ENCODE peak calls at places on chromosome 11, in eight cellular contexts. Y, V, K, R, M, Z, G and E are unnamed samples.

GRCh38 chr11:113189909-113190667 is 124.3 kb upstream of the TTC12 start:
- DNase-seq in Z (peak), Y (peak), M (peak), G (no peak), V (peak), R (peak), K (no peak), E (peak)

GRCh38 chr11:111573821-111574249 is 28.4 kb upstream of the SIK2 start:
- DNase-seq in M (no peak), V (no peak), R (no peak), K (no peak), Z (no peak), G (no peak), Y (peak), E (no peak)

GRCh38 chr11:40187092-40187403 is 1272.4 kb downstream of the LRRC4C start:
- DNase-seq in R (no peak), Z (no peak), V (no peak), Y (no peak), K (no peak), M (no peak), G (peak), E (no peak)

GRCh38 chr11:93059074-93059957 is 89.9 kb downstream of the MTNR1B start:
- DNase-seq in R (no peak), Y (peak), K (no peak), G (peak), M (peak), V (no peak), Z (no peak), E (no peak)

GRCh38 chr11:47399860-47400812 is 8.3 kb upstream of the SLC39A13 start:
- DNase-seq in K (no peak), R (no peak), Y (no peak), Z (no peak), M (no peak), G (no peak), V (peak), E (no peak)

GRCh38 chr11:106091480-106092123 is 14.1 kb downstream of the AASDHPPT start:
- DNase-seq in M (peak), Y (peak), R (peak), Z (no peak), G (no peak), K (no peak), V (no peak), E (peak)

GRCh38 chr11:8019671-8020597 is 32.8 kb downstream of the EIF3F start:
- DNase-seq in Z (peak), K (no peak), M (peak), G (peak), R (peak), V (no peak), Y (peak), E (no peak)

GRCh38 chr11:40129276-40129675 is 1330.2 kb downstream of the LRRC4C start:
- DNase-seq in Y (no peak), R (no peak), M (peak), Z (no peak), V (no peak), K (no peak), G (peak), E (no peak)

GRCh38 chr11:118996926-118997626 is 862 bp upstream of the CENATAC start:
- DNase-seq in V (no peak), R (peak), K (no peak), Y (no peak), M (peak), Z (no peak), G (no peak), E (no peak)

GRCh38 chr11:6545917-6546605 is 49.0 kb downstream of the DNHD1 start:
- DNase-seq in R (no peak), Y (no peak), V (peak), M (no peak), Z (peak), G (no peak), K (no peak), E (no peak)

GRCh38 chr11:129225190-129225589 is 33.1 kb upstream of the ARHGAP32 start:
- DNase-seq in Y (peak), V (no peak), Z (no peak), R (peak), M (peak), K (no peak), G (no peak), E (peak)

GRCh38 chr11:96014234-96014633 is 90.3 kb upstream of the MTMR2 start:
- DNase-seq in Y (peak), R (peak), M (peak), G (no peak), V (no peak), Z (no peak), K (no peak), E (peak)

GRCh38 chr11:114166897-114167323 is 107.4 kb downstream of the ZBTB16 start:
- DNase-seq in Z (no peak), M (peak), Y (peak), G (peak), V (no peak), R (peak), K (no peak), E (peak)

GRCh38 chr11:8983552-8983951 is 19.3 kb upstream of the TMEM9B start:
- DNase-seq in G (no peak), M (no peak), R (no peak), V (no peak), Z (no peak), Y (no peak), K (no peak), E (no peak)

GRCh38 chr11:86623736-86624135 is 48.7 kb downstream of the ME3 start:
- DNase-seq in M (peak), Y (no peak), K (no peak), V (no peak), Z (no peak), R (no peak), G (no peak), E (peak)

GRCh38 chr11:21814169-21814568 is 378.7 kb upstream of the ANO5 start:
- DNase-seq in Y (peak), M (peak), K (no peak), V (no peak), R (no peak), Z (no peak), G (no peak), E (peak)

GRCh38 chr11:128200467-128200866 is 386.9 kb downstream of the ETS1 start:
- DNase-seq in K (no peak), M (no peak), Z (no peak), Y (no peak), R (no peak), G (no peak), V (no peak), E (no peak)

GRCh38 chr11:121328213-121328966 is 35.8 kb downstream of the SC5D start:
- DNase-seq in K (no peak), V (no peak), R (no peak), Y (no peak), G (no peak), M (no peak), Z (no peak), E (no peak)

GRCh38 chr11:98307827-98308491 is 712.8 kb upstream of the CNTN5 start:
- DNase-seq in Z (no peak), G (no peak), V (no peak), K (no peak), Y (peak), R (no peak), M (no peak), E (no peak)

GRCh38 chr11:47278769-47279168 is 8.8 kb downstream of the MADD start:
- DNase-seq in Y (no peak), Z (no peak), R (no peak), M (no peak), V (no peak), G (no peak), K (no peak), E (no peak)

GRCh38 chr11:111403021-111403725 is 24.1 kb upstream of the POU2AF1 start:
- DNase-seq in K (no peak), G (peak), R (no peak), Y (no peak), V (no peak), M (no peak), Z (no peak), E (no peak)

GRCh38 chr11:71342951-71343827 is 90.8 kb upstream of the SHANK2 start:
- DNase-seq in Y (peak), M (peak), Z (peak), G (peak), R (peak), V (no peak), K (no peak), E (no peak)

GRCh38 chr11:27362032-27362431 is 983 bp downstream of the CCDC34 start:
- DNase-seq in M (no peak), Y (no peak), G (no peak), V (no peak), Z (no peak), K (no peak), R (no peak), E (no peak)

GRCh38 chr11:45590743-45591142 is 74.7 kb downstream of the CHST1 start:
- DNase-seq in V (no peak), M (no peak), Z (peak), K (no peak), G (peak), R (no peak), Y (peak), E (no peak)